ENCODE peak calls at places on chromosomes 2 and 18, in four cellular contexts. W is GM12878, G is HepG2, C is colonic mucosa. X is an unnamed sample.

GRCh38 chr2:238761802-238762373 is 86.0 kb upstream of the TWIST2 start:
- DNase-seq in C (no peak), G (no peak), W (no peak), X (no peak)

GRCh38 chr2:180358458-180358857 is 351.4 kb upstream of the CWC22 start:
- DNase-seq in G (no peak), C (no peak), W (no peak), X (no peak)

GRCh38 chr18:35159782-35160181 is 81.1 kb upstream of the ZNF397 start:
- DNase-seq in C (no peak), G (no peak), W (no peak), X (no peak)

GRCh38 chr2:40700211-40700954 is 248.5 kb upstream of the SLC8A1 start:
- DNase-seq in W (no peak), G (no peak), C (no peak), X (no peak)

GRCh38 chr18:1505856-1506255 is 601.2 kb downstream of the ADCYAP1 start:
- DNase-seq in C (no peak), G (no peak), W (no peak), X (no peak)

GRCh38 chr18:79508565-79509535 is 113.1 kb downstream of the NFATC1 start:
- DNase-seq in G (no peak), C (no peak), W (no peak), X (no peak)

GRCh38 chr2:202299712-202300111 is 34.1 kb downstream of the NOP58 start:
- DNase-seq in G (no peak), W (peak; percentile 30), C (no peak), X (peak; percentile 68)

GRCh38 chr2:88342749-88343148 is 109.7 kb downstream of the FOXI3 start:
- DNase-seq in C (no peak), W (no peak), G (no peak), X (no peak)

GRCh38 chr18:48300463-48300961 is 108.7 kb downstream of the ZBTB7C start:
- DNase-seq in C (peak; percentile 65), G (no peak), W (no peak), X (peak; percentile 20)

GRCh38 chr2:109321570-109321969 is 192.6 kb downstream of the SH3RF3 start:
- DNase-seq in C (no peak), W (no peak), G (no peak), X (no peak)

GRCh38 chr18:73615506-73615905 is 532.1 kb downstream of the FBXO15 start:
- DNase-seq in C (no peak), W (no peak), G (no peak), X (no peak)

GRCh38 chr2:18187214-18187613 is 308.7 kb downstream of the KCNS3 start:
- DNase-seq in C (no peak), W (no peak), G (no peak), X (no peak)

DNA sequence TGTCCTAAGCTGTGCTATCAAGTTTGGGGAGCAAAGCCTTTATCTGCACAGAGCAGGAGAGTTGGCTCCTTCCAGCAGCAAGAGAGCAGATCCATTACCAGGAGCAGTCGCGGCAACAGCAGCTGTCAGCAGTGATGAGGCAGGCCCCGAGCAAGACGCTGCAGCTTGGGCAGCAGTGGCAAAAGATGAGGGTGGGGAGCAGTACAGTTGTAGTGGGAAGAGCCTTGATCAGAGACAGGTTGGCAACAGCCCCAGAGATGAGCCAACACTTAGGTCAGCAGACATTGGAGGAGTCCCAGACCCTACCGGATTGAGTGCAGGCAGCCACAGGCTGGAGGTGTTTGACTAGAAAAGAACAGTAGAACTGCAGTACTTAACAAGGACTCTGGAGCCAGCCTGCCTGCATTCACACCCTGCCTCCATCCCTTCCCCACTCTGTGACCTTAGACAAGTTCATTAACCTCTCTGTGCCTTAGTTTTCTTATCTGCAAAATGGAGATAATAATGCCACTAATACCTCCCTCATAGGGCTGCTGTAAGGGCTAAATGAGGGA is 117.1 kb upstream of the SERTAD2 start:
- DNase-seq in C (peak; percentile 37), G (no peak), W (no peak), X (no peak)
- TF ChIP-seq CTCF in C (no peak), G (no peak), W (no peak), X (no peak)

GRCh38 chr2:26178246-26178645 is 5.4 kb downstream of the GAREM2 start:
- DNase-seq in C (no peak), W (no peak), G (no peak), X (no peak)
- H3K4me3 ChIP-seq in C (no peak overlapping the region), W (no peak overlapping the region), G (peak overlapping the region; percentile 74), X (no peak overlapping the region)

GRCh38 chr2:239818086-239818485 is 207.1 kb downstream of the NDUFA10 start:
- DNase-seq in G (no peak), C (no peak), W (no peak), X (no peak)
- TF ChIP-seq CTCF in G (no peak), C (no peak), W (no peak), X (no peak)

GRCh38 chr2:163348843-163349395 is 386.9 kb downstream of the FIGN start:
- DNase-seq in G (peak; percentile 34), W (no peak), C (peak; percentile 43), X (no peak)
- H3K4me3 ChIP-seq in G (no peak overlapping the region), W (no peak overlapping the region), C (peak overlapping the region; percentile 33), X (no peak overlapping the region)

GRCh38 chr2:63047534-63048281 is 2.9 kb upstream of the OTX1 start:
- DNase-seq in C (peak; percentile 19), W (no peak), G (no peak), X (no peak)
- TF ChIP-seq CTCF in C (no peak), W (no peak), G (no peak), X (no peak)

GRCh38 chr2:70122470-70122869 is 35.2 kb downstream of the PCBP1 start:
- DNase-seq in G (no peak), W (no peak), C (no peak), X (no peak)

GRCh38 chr2:70125498-70125898 is 38.2 kb downstream of the PCBP1 start:
- DNase-seq in G (no peak), C (no peak), W (no peak), X (peak; percentile 48)

GRCh38 chr2:70123051-70123828 is 36.0 kb downstream of the PCBP1 start:
- DNase-seq in C (peak; percentile 72), G (no peak), W (no peak), X (no peak)

GRCh38 chr2:70124983-70125480 is 37.8 kb downstream of the PCBP1 start:
- DNase-seq in G (no peak), W (no peak), C (peak; percentile 69), X (peak; percentile 87)

GRCh38 chr2:70123829-70124117 is 36.5 kb downstream of the PCBP1 start:
- DNase-seq in G (no peak), W (no peak), C (no peak), X (no peak)
- H3K4me3 ChIP-seq in G (no peak overlapping the region), W (peak overlapping the region; percentile 42), C (peak overlapping the region; percentile 41), X (peak overlapping the region; percentile 74)

GRCh38 chr2:166179201-166179600 is 51.4 kb upstream of the SCN1A start:
- DNase-seq in G (no peak), W (no peak), C (no peak), X (no peak)
- TF ChIP-seq CTCF in G (no peak), W (no peak), C (no peak), X (no peak)

DNA sequence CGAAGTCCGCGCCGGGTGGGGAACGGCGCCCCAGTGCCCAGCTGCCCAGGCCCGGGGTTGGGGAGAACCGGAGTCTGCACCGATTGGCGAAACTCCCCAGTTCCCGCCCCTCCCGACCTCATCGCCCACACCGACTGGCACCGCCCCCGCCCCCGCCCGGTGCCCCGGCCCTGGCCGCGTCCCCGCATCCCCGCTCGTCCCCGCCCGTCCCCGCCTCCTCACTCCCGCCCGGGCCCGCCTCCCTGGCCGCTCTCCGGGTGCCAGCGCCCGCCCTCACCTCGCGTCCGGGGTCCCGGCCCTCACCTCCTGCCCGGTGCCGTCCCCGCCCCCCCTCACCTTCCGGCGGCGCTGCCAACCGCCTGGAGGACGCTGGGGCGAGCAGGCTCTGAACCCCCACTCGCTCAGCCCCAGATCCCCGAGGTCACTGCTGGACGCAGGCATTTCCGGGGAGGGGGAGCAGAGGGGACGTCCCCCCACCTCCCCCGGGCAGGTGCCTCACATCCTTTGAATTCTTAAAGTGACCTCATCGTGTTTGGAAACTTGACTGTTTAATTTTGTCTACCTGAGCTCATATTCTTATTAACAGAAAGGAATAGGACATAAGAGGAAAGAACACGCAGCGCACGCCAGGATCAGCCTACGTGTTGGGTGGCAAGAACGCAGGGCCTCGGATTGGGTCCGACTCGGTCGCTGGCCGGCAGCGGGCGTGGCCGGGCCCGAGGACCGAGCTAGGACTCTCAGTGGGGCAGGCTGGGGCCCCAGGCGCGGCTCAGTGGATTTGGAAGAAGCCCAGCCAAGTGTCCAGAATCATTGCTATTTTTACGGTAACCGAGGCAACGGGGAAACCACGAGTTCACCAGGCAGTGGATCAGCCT is at the start of gene FAM110C:
- DNase-seq in C (peak; percentile 92), W (no peak), G (peak; percentile 48), X (no peak)
- H3K4me3 ChIP-seq in C (peak within 1 kb of the TSS; percentile 62), W (no peak within 1 kb of the TSS), G (peak within 1 kb of the TSS; percentile 73), X (no peak within 1 kb of the TSS)

GRCh38 chr2:55585451-55586079 is 31.9 kb downstream of the PPP4R3B start:
- DNase-seq in W (no peak), G (no peak), C (no peak), X (no peak)

GRCh38 chr2:55581875-55582547 is 35.4 kb downstream of the PPP4R3B start:
- DNase-seq in W (no peak), G (no peak), C (no peak), X (no peak)

GRCh38 chr2:55581435-55581834 is 36.0 kb downstream of the PPP4R3B start:
- DNase-seq in C (no peak), W (no peak), G (peak; percentile 27), X (no peak)
- TF ChIP-seq CTCF in C (no peak), W (no peak), G (peak; percentile 38), X (peak; percentile 9)

DNA sequence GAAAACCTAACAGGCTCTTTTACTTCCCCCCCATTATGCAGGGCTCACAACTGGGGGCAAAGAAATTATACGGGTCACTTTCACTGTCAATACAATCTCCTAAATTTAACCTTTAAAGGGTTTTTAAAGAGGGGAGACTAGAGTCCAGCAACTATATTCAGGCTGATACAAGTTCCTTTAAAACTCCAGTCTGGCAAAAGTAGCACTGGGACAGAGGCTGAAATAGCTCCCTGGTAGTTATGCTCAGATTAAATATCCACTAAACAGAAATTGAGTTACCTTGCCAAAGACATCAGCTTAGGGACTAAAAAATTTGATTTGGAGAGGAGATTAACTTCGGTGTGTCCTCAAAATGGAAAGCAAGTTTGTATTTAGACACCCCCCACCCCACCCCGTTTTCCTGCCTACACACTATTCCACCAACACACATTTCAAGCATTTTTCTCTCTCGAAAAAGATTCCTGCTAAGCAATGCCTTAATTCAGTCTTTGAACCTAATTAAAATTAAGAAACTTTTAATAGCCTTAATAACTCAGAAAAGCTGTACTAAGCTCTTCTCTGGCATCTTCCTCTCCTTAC is 127.2 kb downstream of the OSBPL1A start:
- DNase-seq in C (no peak), G (no peak), W (no peak), X (no peak)
- H3K4me3 ChIP-seq in C (peak overlapping the region; percentile 52), G (no peak overlapping the region), W (no peak overlapping the region), X (no peak overlapping the region)